ENCODE peak calls at places on chromosome 1, in five cellular contexts. S is fibroblast of pulmonary artery; F is stimulated activated CD8-positive, alpha-beta memory T cell treated with anti-CD3 and anti-CD28 coated beads, Interleukin-7, amount 100 ng/mL, for 1 hour; G is left cardiac atrium; U is stimulated activated CD4-positive, alpha-beta T cell treated with anti-CD3 and anti-CD28 coated beads, Interleukin-1b, Interleukin-23, amount 100 ng/mL, for 24 hours. Z is an unnamed sample.

GRCh38 chr1:245915851-245916250 is 591.2 kb downstream of the SMYD3 start:
- DNase-seq in S (no peak), F (no peak), G (no peak), U (no peak), Z (no peak)

GRCh38 chr1:193114485-193115095 is 7.2 kb upstream of the CDC73 start:
- DNase-seq in S (no peak), F (no peak), G (no peak), U (no peak), Z (no peak)

GRCh38 chr1:182032251-182032650 is 29.3 kb downstream of the ZNF648 start:
- DNase-seq in S (no peak), F (no peak), G (no peak), U (no peak), Z (no peak)

GRCh38 chr1:75134939-75135828 is 996 bp downstream of the LHX8 start:
- DNase-seq in S (peak), F (no peak), G (no peak), U (no peak), Z (peak)

GRCh38 chr1:10257851-10258250 is 47.5 kb downstream of the KIF1B start:
- DNase-seq in S (peak), F (no peak), G (no peak), U (no peak), Z (no peak)

GRCh38 chr1:64933296-64934070 is 32.9 kb downstream of the JAK1 start:
- DNase-seq in S (peak), F (no peak), G (no peak), U (no peak), Z (no peak)

GRCh38 chr1:55262822-55263221 is 47.7 kb upstream of the USP24 start:
- DNase-seq in S (peak), F (no peak), G (no peak), U (no peak), Z (no peak)

GRCh38 chr1:209391792-209392191 is 191.7 kb upstream of the CAMK1G start:
- DNase-seq in S (no peak), F (no peak), G (no peak), U (no peak), Z (no peak)

GRCh38 chr1:214420833-214421232 is 130.6 kb downstream of the PTPN14 start:
- DNase-seq in S (no peak), F (no peak), G (no peak), U (no peak), Z (no peak)